ENCODE peak calls at places on chromosome 14, in ten cellular contexts. Z is activated naive CD4-positive, alpha-beta T cell treated with anti-CD3 and anti-CD28 coated beads, Interleukin-2, amount 50 U/mL, for 72 hours; I is stimulated activated CD8-positive, alpha-beta memory T cell treated with anti-CD3 and anti-CD28 coated beads, Interleukin-2, amount 100 ng/mL, for 1 hour; O is cardiac fibroblast; C is choroid plexus epithelial cell; D is stimulated activated naive CD4-positive, alpha-beta T cell; R is RWPE1; U is Right ventricle myocardium superior; G is D341Med; F is NCI-H524 treated with DMSO at 0.1 percent for 48 hours. V is an unnamed sample.

GRCh38 chr14:67764496-67764895 is 51.9 kb downstream of the ZFYVE26 start:
- DNase-seq in C (no peak), F (no peak), I (no peak), D (no peak), O (no peak), Z (no peak), G (no peak), R (no peak), U (no peak), V (no peak)

GRCh38 chr14:67571991-67572323 is 28.1 kb downstream of the PIGH start:
- DNase-seq in C (no peak), R (no peak), F (no peak), Z (no peak), G (no peak), U (no peak), I (no peak), O (no peak), D (no peak), V (no peak)

GRCh38 chr14:51807355-51807754 is 53.1 kb upstream of the GNG2 start:
- DNase-seq in R (no peak), F (no peak), Z (no peak), U (no peak), I (no peak), O (no peak), C (no peak), G (no peak), D (no peak), V (no peak)

GRCh38 chr14:68042002-68042401 is 222.4 kb downstream of the RAD51B start:
- DNase-seq in O (no peak), I (no peak), C (no peak), R (no peak), G (no peak), Z (no peak), F (no peak), D (no peak), U (no peak), V (no peak)

GRCh38 chr14:57080691-57081090 is 188.0 kb downstream of the EXOC5 start:
- DNase-seq in G (peak), O (no peak), C (no peak), F (peak), D (no peak), R (no peak), I (no peak), Z (no peak), U (no peak), V (no peak)

GRCh38 chr14:56145965-56146364 is 27.8 kb downstream of the PELI2 start:
- DNase-seq in O (peak), D (no peak), U (no peak), C (peak), Z (no peak), F (no peak), G (no peak), I (no peak), R (no peak), V (no peak)

GRCh38 chr14:104247336-104248202 is 109.2 kb downstream of the KIF26A start:
- DNase-seq in U (no peak), G (peak), I (no peak), F (no peak), R (no peak), O (no peak), C (no peak), D (no peak), Z (no peak), V (no peak)

GRCh38 chr14:94341654-94342333 is 18.7 kb upstream of the SERPINA6 start:
- DNase-seq in R (no peak), I (no peak), O (no peak), G (no peak), D (no peak), C (no peak), U (no peak), F (no peak), Z (no peak), V (no peak)

GRCh38 chr14:59435987-59436386 is 29.2 kb downstream of the GPR135 start:
- DNase-seq in I (no peak), O (no peak), Z (no peak), U (no peak), C (no peak), R (no peak), G (no peak), F (no peak), D (no peak), V (no peak)

GRCh38 chr14:45906257-45906656 is 653.3 kb upstream of the MIS18BP1 start:
- DNase-seq in D (no peak), U (no peak), C (no peak), I (no peak), R (no peak), G (no peak), O (no peak), F (no peak), Z (no peak), V (no peak)

GRCh38 chr14:106069786-106070185 is 543.4 kb downstream of the TMEM121 start:
- DNase-seq in D (no peak), I (no peak), G (no peak), U (no peak), C (no peak), Z (no peak), R (no peak), F (no peak), O (no peak), V (no peak)